ENCODE peak calls at places on chromosomes 5 and 9, in eight cellular contexts. C is omental fat pad, K is kidney, Q is fibroblast of mammary gland, U is B cell, H is stomach, I is brain microvascular endothelial cell, J is IMR-90. B is an unnamed sample.

GRCh38 chr9:35675204-35675603 is 1.5 kb downstream of the CA9 start:
- DNase-seq in Q (no peak), U (no peak), C (no peak), H (no peak), I (no peak), K (peak; percentile 27), J (no peak), B (no peak)

GRCh38 chr9:97386733-97387503 is 25.0 kb upstream of the TDRD7 start:
- DNase-seq in J (peak; percentile 56), U (peak; percentile 73), Q (peak; percentile 54), K (peak; percentile 84), I (peak; percentile 51), H (peak; percentile 73), C (peak; percentile 85), B (peak; percentile 75)

GRCh38 chr5:1037671-1038416 is 29.2 kb downstream of the NKD2 start:
- DNase-seq in H (no peak), C (no peak), U (peak; percentile 27), Q (no peak), I (no peak), J (no peak), K (peak; percentile 53), B (no peak)

GRCh38 chr9:97536480-97536879 is 35.0 kb downstream of the TMOD1 start:
- DNase-seq in K (no peak), Q (no peak), I (no peak), J (no peak), C (no peak), H (no peak), U (no peak), B (no peak)

GRCh38 chr9:131513177-131513576 is 10.5 kb downstream of the POMT1 start:
- DNase-seq in H (no peak), K (no peak), J (no peak), I (no peak), U (no peak), C (no peak), Q (no peak), B (no peak)

GRCh38 chr9:131382850-131383729 is 10.8 kb upstream of the PRRC2B start:
- DNase-seq in I (peak; percentile 58), C (no peak), H (peak; percentile 77), J (peak; percentile 92), U (no peak), K (no peak), Q (peak; percentile 73), B (no peak)

GRCh38 chr9:70924905-70925547 is 196.4 kb downstream of the TRPM3 start:
- DNase-seq in Q (peak; percentile 93), K (no peak), C (no peak), H (peak; percentile 40), J (peak; percentile 84), U (no peak), I (peak; percentile 81), B (peak; percentile 36)

GRCh38 chr9:100428871-100429654 is 2.1 kb downstream of the MSANTD3 start:
- DNase-seq in H (no peak), I (peak; percentile 98), J (peak; percentile 100), U (no peak), Q (peak; percentile 100), C (no peak), K (no peak), B (no peak)

GRCh38 chr9:130927995-130928900 is 10.8 kb downstream of the FIBCD1 start:
- DNase-seq in U (no peak), J (peak; percentile 72), C (no peak), K (peak; percentile 92), I (peak; percentile 18), H (peak; percentile 80), Q (peak; percentile 58), B (peak; percentile 80)

GRCh38 chr5:56269216-56269927 is 36.2 kb upstream of the ANKRD55 start:
- DNase-seq in K (no peak), U (no peak), C (no peak), I (peak; percentile 56), H (no peak), J (peak; percentile 75), Q (peak; percentile 74), B (peak; percentile 54)

GRCh38 chr9:109451311-109452025 is 46.6 kb downstream of the PTPN3 start:
- DNase-seq in Q (no peak), H (no peak), C (no peak), I (no peak), K (no peak), J (no peak), U (no peak), B (no peak)

GRCh38 chr9:115250646-115251045 is 132.7 kb upstream of the TNC start:
- DNase-seq in U (no peak), H (no peak), Q (peak; percentile 88), I (peak; percentile 95), C (no peak), K (no peak), J (peak; percentile 98), B (no peak)

GRCh38 chr9:113929634-113930092 is 53.6 kb downstream of the ZNF618 start:
- DNase-seq in H (peak; percentile 23), Q (peak; percentile 82), K (no peak), J (peak; percentile 87), U (no peak), I (peak; percentile 55), C (no peak), B (no peak)

GRCh38 chr5:32504923-32505596 is 60.5 kb upstream of the ZFR start:
- DNase-seq in K (peak; percentile 89), Q (peak; percentile 97), J (peak; percentile 94), C (no peak), I (peak; percentile 81), U (no peak), H (no peak), B (no peak)

GRCh38 chr5:170426149-170426767 is 37.1 kb upstream of the KCNMB1 start:
- DNase-seq in K (no peak), H (no peak), J (no peak), U (no peak), C (no peak), I (no peak), Q (no peak), B (peak; percentile 43)

GRCh38 chr5:161851691-161852299 is 3.9 kb downstream of the GABRA1 start:
- DNase-seq in U (no peak), I (no peak), Q (peak; percentile 2), H (no peak), K (no peak), C (no peak), J (no peak), B (peak; percentile 7)

GRCh38 chr9:36813149-36813548 is 220.9 kb downstream of the PAX5 start:
- DNase-seq in U (no peak), H (no peak), Q (no peak), I (no peak), J (no peak), K (no peak), C (no peak), B (no peak)

GRCh38 chr5:91007780-91008402 is 375.2 kb downstream of the ARRDC3 start:
- DNase-seq in I (no peak), U (no peak), H (no peak), C (no peak), K (no peak), Q (no peak), J (no peak), B (no peak)

GRCh38 chr9:27572566-27572917 is 739 bp downstream of the C9orf72 start:
- DNase-seq in J (no peak), H (peak; percentile 57), U (peak; percentile 42), K (no peak), C (peak; percentile 32), Q (peak; percentile 68), I (peak; percentile 34), B (peak; percentile 58)

GRCh38 chr5:133392448-133392847 is 219.9 kb downstream of the FSTL4 start:
- DNase-seq in J (no peak), Q (no peak), U (no peak), C (no peak), I (no peak), H (no peak), K (no peak), B (no peak)

GRCh38 chr5:89232139-89232603 is 349.2 kb upstream of the MEF2C start:
- DNase-seq in J (no peak), I (no peak), C (no peak), H (no peak), K (no peak), Q (peak; percentile 4), U (no peak), B (peak; percentile 40)

GRCh38 chr9:125049212-125049611 is 94.1 kb downstream of the SCAI start:
- DNase-seq in Q (no peak), J (peak; percentile 15), K (no peak), C (no peak), U (no peak), H (no peak), I (no peak), B (no peak)

GRCh38 chr5:128083811-128084227 is 253 bp downstream of the SLC12A2 start:
- DNase-seq in Q (peak; percentile 31), U (no peak), K (no peak), I (no peak), J (peak; percentile 52), C (no peak), H (no peak), B (peak; percentile 84)
- TF ChIP-seq CTCF in Q (no peak), U (peak; percentile 30), K (no peak), I (peak; percentile 23), J (peak; percentile 55), C (no peak), H (peak; percentile 47), B (peak; percentile 70)

GRCh38 chr5:156456857-156457256 is 129.9 kb downstream of the SGCD start:
- DNase-seq in H (no peak), U (no peak), I (no peak), C (no peak), K (no peak), Q (no peak), J (no peak), B (no peak)

GRCh38 chr5:156460496-156460895 is 133.5 kb downstream of the SGCD start:
- DNase-seq in C (no peak), H (no peak), K (no peak), Q (peak; percentile 40), J (peak; percentile 54), U (no peak), I (no peak), B (no peak)
- TF ChIP-seq CTCF in C (no peak), H (no peak), K (no peak), Q (no peak), J (no peak), U (no peak), I (no peak), B (no peak)

GRCh38 chr9:107033974-107034373 is 171.0 kb downstream of the ZNF462 start:
- DNase-seq in U (no peak), J (no peak), Q (no peak), K (no peak), I (no peak), C (no peak), H (no peak), B (no peak)
- TF ChIP-seq CTCF in U (no peak), J (no peak), Q (no peak), K (no peak), I (no peak), C (no peak), H (no peak), B (no peak)

DNA sequence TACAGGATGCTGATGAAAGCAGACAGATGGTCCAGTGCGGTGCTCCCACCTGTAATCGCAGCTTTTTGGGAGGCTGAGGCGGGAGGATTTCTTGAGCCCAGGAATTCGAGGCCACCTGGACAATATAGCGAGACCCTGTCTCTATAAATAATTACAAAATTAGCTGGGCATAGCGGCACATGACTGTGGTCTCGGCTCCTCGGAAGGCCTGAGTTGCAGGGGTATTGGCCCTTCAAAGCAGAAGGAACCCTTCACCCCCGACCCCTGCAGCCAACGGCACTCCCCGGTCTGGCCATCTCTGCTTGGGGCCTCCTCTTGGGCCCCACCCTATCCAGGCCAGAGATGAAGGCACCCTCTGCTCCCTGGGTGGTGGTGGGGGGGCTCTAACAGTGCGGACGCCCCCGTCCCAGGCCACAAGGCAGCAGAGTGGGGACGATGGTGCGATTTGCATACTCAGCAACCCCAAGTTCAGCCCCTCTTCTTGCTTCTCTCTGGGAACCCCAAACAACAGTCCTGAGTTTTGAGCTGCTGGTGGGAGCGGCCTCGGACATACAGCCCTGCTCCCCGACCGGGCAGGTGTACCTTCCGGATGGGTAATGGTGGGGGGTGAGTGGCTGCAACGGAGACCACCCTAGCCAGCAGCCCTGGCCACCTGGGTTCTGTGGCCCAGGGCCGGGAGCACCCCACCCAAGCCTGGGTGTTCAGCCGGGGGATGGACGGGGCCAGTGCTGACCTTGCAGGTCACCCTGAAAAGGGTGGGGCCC is 50.7 kb downstream of the NACC2 start:
- DNase-seq in J (no peak), I (no peak), C (no peak), Q (no peak), U (no peak), H (peak; percentile 14), K (peak; percentile 65), B (peak; percentile 7)
- TF ChIP-seq CTCF in J (no peak), I (no peak), C (no peak), Q (no peak), U (no peak), H (no peak), K (no peak), B (no peak)

B was measured in GM13977.